ENCODE peak calls at places on chromosomes 11 and 22, in five cellular contexts. One of them, this sample, is unnamed.

GRCh38 chr22:44979154-44979553 is 30.7 kb downstream of the PHF21B start:
- DNase-seq in EL: no peak
- DNase-seq in NAMALWA: no peak
- DNase-seq in T-helper 17 cell: no peak
- DNase-seq in HEK293T: no peak
- DNase-seq in this sample: no peak

GRCh38 chr11:17405232-17406005 is 17.0 kb upstream of the KCNJ11 start:
- DNase-seq in T-helper 17 cell: no peak
- DNase-seq in EL: peak; percentile 70
- DNase-seq in NAMALWA: no peak
- DNase-seq in HEK293T: no peak
- DNase-seq in this sample: no peak

GRCh38 chr11:83410605-83411565 is 124.7 kb upstream of the CCDC90B start:
- DNase-seq in HEK293T: no peak
- DNase-seq in NAMALWA: no peak
- DNase-seq in EL: no peak
- DNase-seq in T-helper 17 cell: no peak
- DNase-seq in this sample: no peak

GRCh38 chr11:78954261-78954660 is 379.6 kb upstream of the NARS2 start:
- DNase-seq in T-helper 17 cell: no peak
- DNase-seq in EL: no peak
- DNase-seq in HEK293T: no peak
- DNase-seq in NAMALWA: no peak
- DNase-seq in this sample: no peak

GRCh38 chr11:10117709-10118341 is 176.2 kb downstream of the SBF2 start:
- DNase-seq in NAMALWA: no peak
- DNase-seq in T-helper 17 cell: no peak
- DNase-seq in HEK293T: no peak
- DNase-seq in EL: peak; percentile 49
- DNase-seq in this sample: no peak

GRCh38 chr11:35424157-35424945 is 5.0 kb upstream of the SLC1A2 start:
- DNase-seq in EL: peak; percentile 30
- DNase-seq in T-helper 17 cell: no peak
- DNase-seq in NAMALWA: no peak
- DNase-seq in HEK293T: no peak
- DNase-seq in this sample: no peak

GRCh38 chr11:36899796-36900195 is 301.8 kb upstream of the RAG2 start:
- DNase-seq in NAMALWA: no peak
- DNase-seq in HEK293T: no peak
- DNase-seq in EL: no peak
- DNase-seq in T-helper 17 cell: no peak
- DNase-seq in this sample: no peak

GRCh38 chr22:39292561-39293074 is 26.8 kb downstream of the RPL3 start:
- DNase-seq in EL: peak; percentile 98
- DNase-seq in T-helper 17 cell: no peak
- DNase-seq in NAMALWA: no peak
- DNase-seq in HEK293T: peak; percentile 48
- DNase-seq in this sample: no peak

GRCh38 chr11:12088047-12088481 is 22.3 kb upstream of the MICAL2 start:
- DNase-seq in HEK293T: no peak
- DNase-seq in NAMALWA: no peak
- DNase-seq in EL: peak; percentile 81
- DNase-seq in T-helper 17 cell: no peak
- DNase-seq in this sample: no peak

GRCh38 chr11:32310218-32310601 is 125.1 kb downstream of the WT1 start:
- DNase-seq in HEK293T: no peak
- DNase-seq in T-helper 17 cell: no peak
- DNase-seq in NAMALWA: no peak
- DNase-seq in EL: no peak
- DNase-seq in this sample: no peak

GRCh38 chr11:115925568-115925904 is 421.3 kb upstream of the CADM1 start:
- DNase-seq in EL: no peak
- DNase-seq in NAMALWA: no peak
- DNase-seq in HEK293T: no peak
- DNase-seq in T-helper 17 cell: no peak
- DNase-seq in this sample: no peak

GRCh38 chr22:49814164-49814686 is 13.4 kb downstream of the BRD1 start:
- DNase-seq in NAMALWA: no peak
- DNase-seq in HEK293T: no peak
- DNase-seq in T-helper 17 cell: no peak
- DNase-seq in EL: no peak
- DNase-seq in this sample: no peak

GRCh38 chr22:31739795-31740201 is 10.1 kb downstream of the PRR14L start:
- DNase-seq in T-helper 17 cell: no peak
- DNase-seq in HEK293T: no peak
- DNase-seq in NAMALWA: no peak
- DNase-seq in EL: no peak
- DNase-seq in this sample: no peak

GRCh38 chr11:5548440-5548839 is at the start of gene OR52H1:
- DNase-seq in EL: no peak
- DNase-seq in NAMALWA: no peak
- DNase-seq in HEK293T: no peak
- DNase-seq in T-helper 17 cell: no peak
- DNase-seq in this sample: no peak

GRCh38 chr11:129743029-129743846 is 72.4 kb upstream of the TMEM45B start:
- DNase-seq in NAMALWA: no peak
- DNase-seq in EL: no peak
- DNase-seq in HEK293T: no peak
- DNase-seq in T-helper 17 cell: no peak
- DNase-seq in this sample: no peak

GRCh38 chr22:48382197-48382596 is 1445.5 kb downstream of the BRD1 start:
- DNase-seq in HEK293T: no peak
- DNase-seq in T-helper 17 cell: no peak
- DNase-seq in NAMALWA: no peak
- DNase-seq in EL: no peak
- DNase-seq in this sample: no peak

GRCh38 chr11:121524233-121524631 is 71.5 kb upstream of the SORL1-AS1 start:
- DNase-seq in EL: no peak
- DNase-seq in HEK293T: no peak
- DNase-seq in NAMALWA: no peak
- DNase-seq in T-helper 17 cell: no peak
- DNase-seq in this sample: no peak

GRCh38 chr11:67416416-67417335 is 1.2 kb downstream of the CARNS1 start:
- DNase-seq in T-helper 17 cell: peak; percentile 68
- DNase-seq in HEK293T: no peak
- DNase-seq in NAMALWA: peak; percentile 54
- DNase-seq in EL: peak; percentile 26
- DNase-seq in this sample: no peak

GRCh38 chr11:46012185-46012584 is 89.7 kb downstream of the LARGE2 start:
- DNase-seq in EL: no peak
- DNase-seq in NAMALWA: no peak
- DNase-seq in T-helper 17 cell: no peak
- DNase-seq in HEK293T: no peak
- DNase-seq in this sample: no peak

GRCh38 chr11:71302534-71302909 is 50.1 kb upstream of the SHANK2 start:
- DNase-seq in T-helper 17 cell: no peak
- DNase-seq in HEK293T: no peak
- DNase-seq in NAMALWA: no peak
- DNase-seq in EL: no peak
- DNase-seq in this sample: no peak

GRCh38 chr11:131511794-131512193 is 141.4 kb downstream of the NTM start:
- DNase-seq in EL: no peak
- DNase-seq in NAMALWA: peak; percentile 54
- DNase-seq in T-helper 17 cell: no peak
- DNase-seq in HEK293T: peak; percentile 26
- DNase-seq in this sample: peak; percentile 42

GRCh38 chr11:76602431-76602861 is 68.1 kb downstream of the LRRC32 start:
- DNase-seq in HEK293T: no peak
- DNase-seq in EL: no peak
- DNase-seq in T-helper 17 cell: no peak
- DNase-seq in NAMALWA: no peak
- DNase-seq in this sample: no peak

GRCh38 chr11:113014731-113015455 is 53.7 kb downstream of the NCAM1 start:
- DNase-seq in T-helper 17 cell: no peak
- DNase-seq in EL: no peak
- DNase-seq in HEK293T: peak; percentile 25
- DNase-seq in NAMALWA: no peak
- DNase-seq in this sample: no peak

GRCh38 chr11:125773516-125773915 is 5.1 kb downstream of the PATE2 start:
- DNase-seq in NAMALWA: no peak
- DNase-seq in HEK293T: no peak
- DNase-seq in EL: peak; percentile 35
- DNase-seq in T-helper 17 cell: no peak
- DNase-seq in this sample: no peak

GRCh38 chr11:16468735-16469446 is 112.5 kb upstream of the SOX6 start:
- DNase-seq in EL: no peak
- DNase-seq in HEK293T: no peak
- DNase-seq in NAMALWA: no peak
- DNase-seq in T-helper 17 cell: no peak
- DNase-seq in this sample: no peak